ENCODE peak calls at places on chromosomes 6 and 20, in seven cellular contexts. One of them, this sample, is unnamed.

GRCh38 chr6:3749390-3749978 is 2.0 kb downstream of the PXDC1 start:
- DNase-seq in colonic mucosa: peak; percentile 69
- DNase-seq in lower lobe of right lung: peak; percentile 78
- DNase-seq in uterus: no peak
- DNase-seq in ovary: no peak
- DNase-seq in OCI-LY7: no peak
- DNase-seq in A549: no peak
- DNase-seq in this sample: no peak

GRCh38 chr20:13883425-13883824 is 98.6 kb downstream of the NDUFAF5 start:
- DNase-seq in uterus: no peak
- DNase-seq in colonic mucosa: no peak
- DNase-seq in lower lobe of right lung: no peak
- DNase-seq in ovary: no peak
- DNase-seq in OCI-LY7: no peak
- DNase-seq in A549: no peak
- DNase-seq in this sample: no peak

GRCh38 chr6:166411721-166412151 is 29.0 kb upstream of the MPC1 start:
- DNase-seq in OCI-LY7: no peak
- DNase-seq in A549: no peak
- DNase-seq in colonic mucosa: no peak
- DNase-seq in uterus: no peak
- DNase-seq in ovary: no peak
- DNase-seq in lower lobe of right lung: no peak
- DNase-seq in this sample: no peak

GRCh38 chr6:103819509-103819908 is 1040.2 kb downstream of the HACE1 start:
- DNase-seq in OCI-LY7: no peak
- DNase-seq in lower lobe of right lung: no peak
- DNase-seq in uterus: no peak
- DNase-seq in ovary: no peak
- DNase-seq in A549: no peak
- DNase-seq in colonic mucosa: no peak
- DNase-seq in this sample: no peak

GRCh38 chr6:124234806-124235205 is 431.1 kb downstream of the NKAIN2 start:
- DNase-seq in colonic mucosa: no peak
- DNase-seq in OCI-LY7: no peak
- DNase-seq in lower lobe of right lung: no peak
- DNase-seq in A549: no peak
- DNase-seq in uterus: no peak
- DNase-seq in ovary: no peak
- DNase-seq in this sample: no peak

GRCh38 chr6:132792510-132792909 is 5.9 kb downstream of the SLC18B1 start:
- DNase-seq in OCI-LY7: no peak
- DNase-seq in lower lobe of right lung: no peak
- DNase-seq in A549: no peak
- DNase-seq in colonic mucosa: no peak
- DNase-seq in ovary: no peak
- DNase-seq in uterus: no peak
- DNase-seq in this sample: no peak

GRCh38 chr6:36964349-36964748 is 9.8 kb downstream of the PI16 start:
- DNase-seq in A549: no peak
- DNase-seq in ovary: no peak
- DNase-seq in lower lobe of right lung: no peak
- DNase-seq in OCI-LY7: no peak
- DNase-seq in colonic mucosa: no peak
- DNase-seq in uterus: no peak
- DNase-seq in this sample: no peak

GRCh38 chr6:157563611-157564284 is 182.8 kb downstream of the ZDHHC14 start:
- DNase-seq in OCI-LY7: peak; percentile 41
- DNase-seq in uterus: no peak
- DNase-seq in A549: no peak
- DNase-seq in lower lobe of right lung: no peak
- DNase-seq in colonic mucosa: no peak
- DNase-seq in ovary: no peak
- DNase-seq in this sample: no peak

GRCh38 chr6:56226946-56227879 is 20.2 kb downstream of the COL21A1 start:
- DNase-seq in uterus: no peak
- DNase-seq in A549: no peak
- DNase-seq in ovary: no peak
- DNase-seq in OCI-LY7: no peak
- DNase-seq in colonic mucosa: no peak
- DNase-seq in lower lobe of right lung: no peak
- DNase-seq in this sample: no peak

GRCh38 chr20:57753332-57754164 is 43.7 kb upstream of the PMEPA1 start:
- DNase-seq in A549: no peak
- DNase-seq in lower lobe of right lung: no peak
- DNase-seq in ovary: no peak
- DNase-seq in colonic mucosa: no peak
- DNase-seq in uterus: no peak
- DNase-seq in OCI-LY7: no peak
- DNase-seq in this sample: no peak

GRCh38 chr20:57756213-57756612 is 46.4 kb upstream of the PMEPA1 start:
- DNase-seq in OCI-LY7: no peak
- DNase-seq in A549: no peak
- DNase-seq in colonic mucosa: no peak
- DNase-seq in lower lobe of right lung: no peak
- DNase-seq in uterus: no peak
- DNase-seq in ovary: no peak
- DNase-seq in this sample: no peak

GRCh38 chr20:57755609-57756008 is 45.8 kb upstream of the PMEPA1 start:
- DNase-seq in OCI-LY7: no peak
- DNase-seq in ovary: no peak
- DNase-seq in A549: no peak
- DNase-seq in uterus: no peak
- DNase-seq in colonic mucosa: no peak
- DNase-seq in lower lobe of right lung: no peak
- DNase-seq in this sample: no peak

GRCh38 chr20:57756921-57757320 is 47.1 kb upstream of the PMEPA1 start:
- DNase-seq in uterus: no peak
- DNase-seq in lower lobe of right lung: no peak
- DNase-seq in ovary: no peak
- DNase-seq in colonic mucosa: no peak
- DNase-seq in OCI-LY7: no peak
- DNase-seq in A549: no peak
- DNase-seq in this sample: no peak

GRCh38 chr20:57754190-57754589 is 44.4 kb upstream of the PMEPA1 start:
- DNase-seq in uterus: no peak
- DNase-seq in A549: no peak
- DNase-seq in OCI-LY7: no peak
- DNase-seq in colonic mucosa: no peak
- DNase-seq in ovary: no peak
- DNase-seq in lower lobe of right lung: no peak
- DNase-seq in this sample: no peak
- H3K27ac ChIP-seq in uterus: no peak overlapping the region
- H3K27ac ChIP-seq in A549: no peak overlapping the region
- H3K27ac ChIP-seq in OCI-LY7: no peak overlapping the region
- H3K27ac ChIP-seq in colonic mucosa: no peak overlapping the region
- H3K27ac ChIP-seq in ovary: no peak overlapping the region
- H3K27ac ChIP-seq in lower lobe of right lung: no peak overlapping the region
- H3K27ac ChIP-seq in this sample: no peak overlapping the region

DNA sequence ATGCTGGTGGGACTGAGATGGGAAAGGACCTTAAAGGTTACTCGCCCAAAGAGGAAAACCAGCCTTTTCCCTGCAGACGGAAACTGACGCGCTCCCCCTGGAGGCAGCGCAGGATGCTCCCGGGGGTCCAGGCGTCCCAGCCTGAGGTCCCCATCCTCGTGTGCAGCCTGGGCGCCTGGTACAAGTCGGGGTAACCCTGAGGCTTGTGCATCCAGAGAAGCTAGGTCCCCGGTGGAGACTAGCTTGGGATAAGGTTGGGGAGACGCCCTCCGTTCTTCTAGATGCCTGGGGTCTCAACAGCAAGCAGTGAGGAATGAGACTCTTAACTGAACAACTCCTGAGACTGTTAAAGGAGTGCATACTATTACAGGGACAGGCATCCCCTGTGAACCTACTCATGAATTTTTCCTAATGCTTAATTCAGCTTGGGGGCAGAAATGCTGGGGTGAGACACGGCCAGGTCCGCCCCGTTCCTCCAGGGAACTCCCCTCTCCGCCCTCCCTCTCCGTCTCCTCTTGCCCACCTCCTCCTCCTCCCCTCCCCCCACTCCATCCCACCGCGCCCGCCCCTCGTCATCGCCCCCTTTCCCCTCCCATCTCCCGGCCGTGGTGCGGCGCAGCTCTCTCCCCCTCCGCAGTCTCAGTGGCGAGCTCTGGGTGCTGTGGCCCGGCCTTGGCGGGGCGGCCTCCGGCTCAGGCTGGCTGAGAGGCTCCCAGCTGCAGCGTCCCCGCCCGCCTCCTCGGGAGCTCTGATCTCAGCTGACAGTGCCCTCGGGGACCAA is at the start of gene PRSS35:
- DNase-seq in colonic mucosa: peak; percentile 57
- DNase-seq in ovary: peak; percentile 76
- DNase-seq in OCI-LY7: no peak
- DNase-seq in A549: peak; percentile 40
- DNase-seq in uterus: peak; percentile 23
- DNase-seq in lower lobe of right lung: peak; percentile 58
- DNase-seq in this sample: peak; percentile 46
- TF ChIP-seq CTCF in colonic mucosa: peak; percentile 67
- TF ChIP-seq CTCF in ovary: no peak
- TF ChIP-seq CTCF in OCI-LY7: peak; percentile 38
- TF ChIP-seq CTCF in A549: peak; percentile 76
- TF ChIP-seq CTCF in uterus: no peak
- TF ChIP-seq CTCF in lower lobe of right lung: peak; percentile 68
- TF ChIP-seq CTCF in this sample: peak; percentile 23

DNA sequence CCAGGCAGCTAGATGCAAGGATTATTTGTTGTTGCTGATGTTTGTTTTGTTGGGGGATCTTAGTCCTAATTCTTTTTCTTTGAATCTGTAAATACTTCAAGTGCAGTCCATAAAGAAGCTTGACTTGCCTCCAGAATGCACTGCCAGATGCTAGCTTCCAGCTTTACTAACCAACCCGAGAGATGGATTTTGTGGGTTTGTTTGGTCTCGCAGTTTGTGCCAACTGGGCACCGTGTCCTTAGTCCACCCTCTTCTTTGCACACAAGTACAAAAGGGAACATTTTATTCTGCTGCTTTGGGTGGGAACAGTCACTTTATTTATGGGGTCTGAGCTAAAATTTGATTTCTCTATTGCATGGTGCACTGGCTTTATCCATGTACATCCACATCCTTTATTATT is 212.0 kb downstream of the PLCB1 start:
- DNase-seq in lower lobe of right lung: no peak
- DNase-seq in uterus: no peak
- DNase-seq in colonic mucosa: no peak
- DNase-seq in ovary: no peak
- DNase-seq in A549: no peak
- DNase-seq in OCI-LY7: no peak
- DNase-seq in this sample: no peak
- H3K27ac ChIP-seq in lower lobe of right lung: no peak overlapping the region
- H3K27ac ChIP-seq in uterus: no peak overlapping the region
- H3K27ac ChIP-seq in colonic mucosa: no peak overlapping the region
- H3K27ac ChIP-seq in ovary: no peak overlapping the region
- H3K27ac ChIP-seq in A549: no peak overlapping the region
- H3K27ac ChIP-seq in OCI-LY7: no peak overlapping the region
- H3K27ac ChIP-seq in this sample: no peak overlapping the region

DNA sequence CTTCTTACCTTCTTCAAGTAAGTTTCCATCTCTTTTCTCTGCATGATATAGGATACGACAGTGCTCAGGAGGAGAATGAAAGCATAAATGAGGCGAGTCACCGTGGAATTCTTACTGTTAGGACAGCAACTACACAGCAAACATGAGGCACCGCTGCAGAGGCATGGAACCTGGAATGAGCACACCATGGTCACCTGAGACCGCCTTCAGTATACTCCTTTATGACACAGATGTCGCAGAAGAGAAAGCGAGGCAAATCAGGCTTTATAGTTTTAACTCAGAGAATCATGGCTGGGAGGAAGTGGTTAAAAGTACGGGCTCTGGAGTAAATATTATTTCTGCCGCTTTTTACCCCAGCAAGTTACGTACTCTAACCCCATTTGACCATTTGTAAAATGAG is 8.0 kb downstream of the SERINC3 start:
- DNase-seq in OCI-LY7: no peak
- DNase-seq in lower lobe of right lung: no peak
- DNase-seq in ovary: no peak
- DNase-seq in A549: no peak
- DNase-seq in uterus: no peak
- DNase-seq in colonic mucosa: no peak
- DNase-seq in this sample: no peak
- TF ChIP-seq CTCF in OCI-LY7: no peak
- TF ChIP-seq CTCF in lower lobe of right lung: no peak
- TF ChIP-seq CTCF in ovary: no peak
- TF ChIP-seq CTCF in A549: no peak
- TF ChIP-seq CTCF in uterus: no peak
- TF ChIP-seq CTCF in colonic mucosa: no peak
- TF ChIP-seq CTCF in this sample: no peak